ENCODE peak calls at places on chromosomes 2 and 18, in ten cellular contexts. Q is left ventricle myocardium inferior; V is IMR-90; S is brain microvascular endothelial cell; W is CD8-positive, alpha-beta T cell; O is GM06990; G is tibial artery; H is neural progenitor cell; K is uterus; F is right lobe of liver. M is an unnamed sample.

GRCh38 chr2:185255566-185255965 is 483.0 kb upstream of the FSIP2 start:
- DNase-seq in Q (no peak), V (no peak), S (no peak), W (no peak), O (no peak), G (no peak), H (no peak), K (no peak), F (no peak), M (no peak)

GRCh38 chr2:197924483-197924882 is 120.1 kb downstream of the PLCL1 start:
- DNase-seq in Q (no peak), V (no peak), S (no peak), W (no peak), O (no peak), G (no peak), H (no peak), K (no peak), F (no peak), M (no peak)

GRCh38 chr2:30232801-30233130 is 1.4 kb downstream of the LBH start:
- DNase-seq in Q (no peak), V (no peak), S (no peak), W (peak; percentile 50), O (no peak), G (no peak), H (no peak), K (peak; percentile 38), F (no peak), M (no peak)

GRCh38 chr2:212752730-212753351 is 214.2 kb upstream of the ERBB4 start:
- DNase-seq in Q (no peak), V (no peak), S (no peak), W (no peak), O (no peak), G (no peak), H (peak; percentile 51), K (no peak), F (no peak), M (no peak)

GRCh38 chr2:220036431-220036830 is 409.0 kb downstream of the SLC4A3 start:
- DNase-seq in Q (no peak), V (no peak), S (no peak), W (no peak), O (no peak), G (no peak), H (no peak), K (no peak), F (no peak), M (no peak)

GRCh38 chr2:159879061-159879604 is 81.1 kb upstream of the CD302 start:
- DNase-seq in Q (no peak), V (peak; percentile 70), S (peak; percentile 20), W (no peak), O (peak; percentile 82), G (no peak), H (no peak), K (peak; percentile 16), F (no peak), M (no peak)

GRCh38 chr2:62305421-62306176 is 109.7 kb downstream of the B3GNT2 start:
- DNase-seq in Q (no peak), V (no peak), S (no peak), W (no peak), O (peak; percentile 46), G (no peak), H (no peak), K (no peak), F (no peak), M (no peak)

GRCh38 chr2:130288467-130289403 is 54.0 kb upstream of the IMP4 start:
- DNase-seq in Q (no peak), V (no peak), S (no peak), W (no peak), O (no peak), G (no peak), H (peak; percentile 36), K (no peak), F (no peak), M (no peak)

GRCh38 chr2:158656492-158657190 is 138.5 kb upstream of the DAPL1 start:
- DNase-seq in Q (no peak), V (no peak), S (no peak), W (no peak), O (no peak), G (no peak), H (no peak), K (no peak), F (no peak), M (no peak)

GRCh38 chr2:95269036-95269680 is 5.1 kb upstream of the PROM2 start:
- DNase-seq in Q (no peak), V (no peak), S (no peak), W (no peak), O (no peak), G (peak; percentile 31), H (no peak), K (no peak), F (peak; percentile 25), M (no peak)

GRCh38 chr18:31512203-31512764 is 14.3 kb downstream of the DSG2 start:
- DNase-seq in Q (no peak), V (peak; percentile 71), S (peak; percentile 90), W (no peak), O (no peak), G (no peak), H (no peak), K (no peak), F (no peak), M (peak; percentile 85)

GRCh38 chr2:226001716-226002115 is 602.2 kb downstream of the NYAP2 start:
- DNase-seq in Q (no peak), V (peak; percentile 78), S (no peak), W (no peak), O (no peak), G (no peak), H (no peak), K (no peak), F (no peak), M (no peak)

GRCh38 chr18:58934933-58935577 is 70.4 kb downstream of the ZNF532 start:
- DNase-seq in Q (no peak), V (no peak), S (no peak), W (no peak), O (no peak), G (no peak), H (no peak), K (no peak), F (no peak), M (no peak)
- H3K36me3 ChIP-seq in Q (peaks cover 31% of the 10 kb centered on the region), V (peaks cover 16% of the 10 kb centered on the region), S (no peaks in the 10 kb centered on the region), W (no peaks in the 10 kb centered on the region), O (no peaks in the 10 kb centered on the region), G (peaks cover 21% of the 10 kb centered on the region), H (peaks cover 14% of the 10 kb centered on the region), K (no peaks in the 10 kb centered on the region), F (no peaks in the 10 kb centered on the region), M (no peaks in the 10 kb centered on the region)

DNA sequence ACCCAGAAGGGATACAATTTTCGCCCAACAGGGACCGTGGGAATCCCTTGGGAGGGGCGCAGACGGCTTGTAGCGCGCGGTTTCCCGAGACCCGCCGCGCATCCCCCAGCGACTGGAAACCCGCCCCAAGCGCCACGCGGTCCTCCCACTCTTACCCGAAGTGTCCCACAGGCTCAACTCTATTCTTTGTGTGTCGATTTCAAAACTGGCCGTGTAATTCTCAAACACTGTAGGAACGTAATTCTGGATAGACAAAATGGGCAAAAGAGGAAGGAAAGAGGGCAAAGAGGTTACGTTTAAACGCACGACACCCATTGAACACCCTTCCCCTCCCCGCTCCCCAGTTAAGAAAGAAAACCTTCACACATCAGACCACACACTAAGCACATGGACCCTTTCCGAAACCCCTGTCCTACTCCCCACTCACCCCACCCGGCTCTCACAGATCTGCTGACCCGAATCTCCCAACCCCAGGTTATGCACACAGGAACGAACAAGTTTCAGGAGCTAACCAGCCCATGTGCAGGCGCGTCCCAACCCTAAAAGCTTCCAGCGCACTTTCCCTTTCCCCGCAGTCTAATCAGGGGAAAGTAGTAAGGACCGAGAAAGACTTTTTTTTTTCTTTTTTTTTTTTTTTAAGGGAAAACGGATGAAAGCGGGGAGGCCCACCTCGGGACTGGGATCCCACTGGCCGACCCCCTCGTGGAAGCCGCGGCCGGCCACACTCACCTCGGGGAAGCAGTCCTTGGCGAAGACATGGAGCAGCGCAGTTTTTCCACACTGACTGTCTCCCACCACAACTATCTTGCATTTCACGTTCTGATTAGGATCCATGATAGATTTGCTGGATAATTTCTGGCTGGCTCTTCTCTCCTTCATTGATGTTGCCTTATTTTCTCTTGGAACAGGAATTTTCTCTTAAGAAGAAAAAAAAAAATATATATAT is 655 bp downstream of the RND3 start:
- DNase-seq in Q (no peak), V (peak; percentile 24), S (no peak), W (no peak), O (no peak), G (peak; percentile 75), H (peak; percentile 66), K (peak; percentile 44), F (peak; percentile 51), M (peak; percentile 58)
- H3K4me3 ChIP-seq in Q (peak overlapping the region; percentile 84), V (peak overlapping the region; percentile 92), S (peak overlapping the region; percentile 98), W (no peak overlapping the region), O (no peak overlapping the region), G (peak overlapping the region; percentile 82), H (peak overlapping the region; percentile 58), K (peak overlapping the region; percentile 67), F (peak overlapping the region; percentile 76), M (peak overlapping the region; percentile 74)

GRCh38 chr2:64865831-64866146 is 123.4 kb upstream of the SLC1A4 start:
- DNase-seq in Q (no peak), V (no peak), S (no peak), W (no peak), O (no peak), G (no peak), H (no peak), K (no peak), F (no peak), M (no peak)

GRCh38 chr2:64867253-64867996 is 121.8 kb upstream of the SLC1A4 start:
- DNase-seq in Q (no peak), V (no peak), S (no peak), W (no peak), O (no peak), G (peak; percentile 55), H (no peak), K (no peak), F (no peak), M (no peak)

GRCh38 chr2:64869126-64869525 is 120.1 kb upstream of the SLC1A4 start:
- DNase-seq in Q (no peak), V (no peak), S (no peak), W (no peak), O (no peak), G (no peak), H (no peak), K (no peak), F (no peak), M (no peak)

GRCh38 chr2:64865073-64865830 is 123.9 kb upstream of the SLC1A4 start:
- DNase-seq in Q (peak; percentile 61), V (peak; percentile 54), S (peak; percentile 43), W (peak; percentile 40), O (peak; percentile 73), G (peak; percentile 80), H (peak; percentile 85), K (peak; percentile 62), F (peak; percentile 71), M (peak; percentile 74)

DNA sequence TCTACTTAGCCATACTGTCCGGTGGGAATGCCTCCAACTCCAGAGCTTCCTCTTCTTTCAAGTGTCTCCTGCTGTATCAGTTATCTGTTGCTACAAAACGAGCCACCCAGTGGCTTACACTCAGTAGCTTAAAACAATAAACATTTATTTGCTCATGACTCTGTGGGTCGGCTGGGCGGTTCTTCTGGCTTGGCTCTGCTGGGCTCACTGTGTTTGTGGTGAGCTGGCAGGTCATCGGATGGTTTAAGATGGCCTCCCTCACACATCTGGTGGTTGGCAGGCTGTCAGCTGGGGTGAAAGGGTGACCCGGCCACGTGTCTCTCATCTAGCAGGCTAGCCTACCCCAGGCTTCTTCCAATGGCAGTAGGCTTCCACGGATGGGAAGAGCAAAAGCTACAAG is 122.4 kb upstream of the SLC1A4 start:
- DNase-seq in Q (no peak), V (peak; percentile 98), S (peak; percentile 96), W (no peak), O (no peak), G (no peak), H (no peak), K (peak; percentile 49), F (peak; percentile 65), M (peak; percentile 45)
- TF ChIP-seq CTCF in Q (no peak), V (peak; percentile 5), S (peak; percentile 19), W (no peak), O (no peak), G (no peak), H (no peak), K (no peak), F (no peak), M (no peak)

GRCh38 chr2:1656326-1656960 is 87.9 kb downstream of the PXDN start:
- DNase-seq in Q (no peak), V (no peak), S (no peak), W (no peak), O (no peak), G (no peak), H (peak; percentile 34), K (no peak), F (peak; percentile 20), M (peak; percentile 32)
- H3K36me3 ChIP-seq in Q (peaks cover 28% of the 10 kb centered on the region), V (peaks cover 47% of the 10 kb centered on the region), S (peaks cover 34% of the 10 kb centered on the region), W (no peaks in the 10 kb centered on the region), O (no peaks in the 10 kb centered on the region), G (peaks cover 34% of the 10 kb centered on the region), H (no peaks in the 10 kb centered on the region), K (no peaks in the 10 kb centered on the region), F (no peaks in the 10 kb centered on the region), M (no peaks in the 10 kb centered on the region)

M was measured in mucosa of descending colon.